ENCODE peak calls at places on chromosomes 12 and 14, in nine cellular contexts. G, S, P, J, Z, B, V, T and M are unnamed samples.

GRCh38 chr12:28855761-28856160 is 293.3 kb upstream of the FAR2 start:
- DNase-seq in G (no peak), S (no peak), P (no peak), J (no peak), Z (no peak), B (no peak), V (no peak), T (no peak), M (no peak)

GRCh38 chr14:38297681-38298080 is 41.8 kb upstream of the CLEC14A start:
- DNase-seq in G (no peak), S (no peak), P (no peak), J (no peak), Z (no peak), B (no peak), V (no peak), T (no peak), M (peak)

GRCh38 chr14:29743566-29743965 is 184.1 kb downstream of the PRKD1 start:
- DNase-seq in G (no peak), S (no peak), P (no peak), J (no peak), Z (no peak), B (no peak), V (no peak), T (no peak), M (no peak)

GRCh38 chr12:98464155-98464554 is 51.2 kb upstream of the TMPO start:
- DNase-seq in G (no peak), S (no peak), P (peak), J (no peak), Z (no peak), B (no peak), V (no peak), T (no peak), M (no peak)

GRCh38 chr12:57094194-57095160 is 5.6 kb downstream of the NAB2 start:
- DNase-seq in G (no peak), S (no peak), P (no peak), J (no peak), Z (no peak), B (no peak), V (no peak), T (no peak), M (no peak)

GRCh38 chr12:132309162-132310086 is 20.0 kb downstream of the GALNT9 start:
- DNase-seq in G (no peak), S (no peak), P (no peak), J (no peak), Z (no peak), B (no peak), V (no peak), T (no peak), M (no peak)

GRCh38 chr14:55470025-55470424 is 29.6 kb upstream of the TBPL2 start:
- DNase-seq in G (no peak), S (no peak), P (no peak), J (no peak), Z (no peak), B (no peak), V (no peak), T (no peak), M (no peak)

GRCh38 chr12:78208106-78208505 is 377.4 kb downstream of the NAV3 start:
- DNase-seq in G (no peak), S (no peak), P (peak), J (no peak), Z (no peak), B (no peak), V (no peak), T (no peak), M (peak)

GRCh38 chr12:114691810-114692557 is 8.0 kb upstream of the TBX3 start:
- DNase-seq in G (no peak), S (no peak), P (no peak), J (no peak), Z (no peak), B (no peak), V (no peak), T (no peak), M (peak)

GRCh38 chr14:90539496-90539775 is 142.6 kb downstream of the CALM1 start:
- DNase-seq in G (no peak), S (no peak), P (no peak), J (no peak), Z (no peak), B (no peak), V (no peak), T (no peak), M (no peak)